ENCODE peak calls at places on chromosomes 2 and 18, in four cellular contexts. One of them, this sample, is unnamed.

GRCh38 chr18:21489119-21489750 is 111.3 kb downstream of the ESCO1 start:
- DNase-seq in A549: peak; percentile 60
- DNase-seq in IMR-90: peak; percentile 66
- DNase-seq in K562: peak; percentile 74
- DNase-seq in this sample: peak; percentile 80

GRCh38 chr2:198004921-198005829 is 200.8 kb downstream of the PLCL1 start:
- DNase-seq in A549: no peak
- DNase-seq in IMR-90: no peak
- DNase-seq in K562: no peak
- DNase-seq in this sample: no peak

GRCh38 chr2:138093455-138093854 is 129.2 kb downstream of the HNMT start:
- DNase-seq in A549: no peak
- DNase-seq in IMR-90: no peak
- DNase-seq in K562: no peak
- DNase-seq in this sample: no peak

GRCh38 chr18:49858309-49859005 is 45.1 kb upstream of the ACAA2 start:
- DNase-seq in A549: peak; percentile 75
- DNase-seq in IMR-90: peak; percentile 70
- DNase-seq in K562: peak; percentile 64
- DNase-seq in this sample: peak; percentile 68

GRCh38 chr2:145136702-145137101 is 616.8 kb upstream of the ZEB2 start:
- DNase-seq in A549: no peak
- DNase-seq in IMR-90: no peak
- DNase-seq in K562: no peak
- DNase-seq in this sample: no peak

GRCh38 chr2:215900203-215900611 is 113.1 kb downstream of the MREG start:
- DNase-seq in A549: peak; percentile 24
- DNase-seq in IMR-90: peak; percentile 37
- DNase-seq in K562: no peak
- DNase-seq in this sample: no peak

GRCh38 chr2:83068706-83069105 is 1390.4 kb downstream of the SUCLG1 start:
- DNase-seq in A549: no peak
- DNase-seq in IMR-90: peak; percentile 40
- DNase-seq in K562: no peak
- DNase-seq in this sample: no peak

GRCh38 chr2:146992057-146992456 is 852.8 kb upstream of the ACVR2A start:
- DNase-seq in A549: no peak
- DNase-seq in IMR-90: peak; percentile 12
- DNase-seq in K562: no peak
- DNase-seq in this sample: no peak

GRCh38 chr2:215870088-215870490 is 143.3 kb downstream of the MREG start:
- DNase-seq in A549: peak; percentile 65
- DNase-seq in IMR-90: peak; percentile 72
- DNase-seq in K562: no peak
- DNase-seq in this sample: no peak

GRCh38 chr2:147135401-147135800 is 709.4 kb upstream of the ACVR2A start:
- DNase-seq in A549: no peak
- DNase-seq in IMR-90: no peak
- DNase-seq in K562: no peak
- DNase-seq in this sample: no peak

GRCh38 chr2:119606674-119607073 is 62.4 kb downstream of the CFAP221 start:
- DNase-seq in A549: no peak
- DNase-seq in IMR-90: no peak
- DNase-seq in K562: no peak
- DNase-seq in this sample: no peak
- TF ChIP-seq BHLHE40 in A549: no peak
- TF ChIP-seq BHLHE40 in IMR-90: no peak
- TF ChIP-seq BHLHE40 in K562: no peak
- TF ChIP-seq BHLHE40 in this sample: no peak

GRCh38 chr18:68121308-68121707 is 593.6 kb downstream of the TMX3 start:
- DNase-seq in A549: peak; percentile 7
- DNase-seq in IMR-90: peak; percentile 0
- DNase-seq in K562: no peak
- DNase-seq in this sample: peak; percentile 3
- TF ChIP-seq BHLHE40 in A549: no peak
- TF ChIP-seq BHLHE40 in IMR-90: no peak
- TF ChIP-seq BHLHE40 in K562: no peak
- TF ChIP-seq BHLHE40 in this sample: no peak

GRCh38 chr18:36493349-36494281 is 196.1 kb downstream of the FHOD3 start:
- DNase-seq in A549: no peak
- DNase-seq in IMR-90: peak; percentile 51
- DNase-seq in K562: no peak
- DNase-seq in this sample: no peak

GRCh38 chr18:36492604-36493329 is 195.3 kb downstream of the FHOD3 start:
- DNase-seq in A549: no peak
- DNase-seq in IMR-90: no peak
- DNase-seq in K562: no peak
- DNase-seq in this sample: no peak

GRCh38 chr18:36499938-36500337 is 202.4 kb downstream of the FHOD3 start:
- DNase-seq in A549: no peak
- DNase-seq in IMR-90: no peak
- DNase-seq in K562: no peak
- DNase-seq in this sample: no peak

GRCh38 chr18:36501100-36501499 is 203.6 kb downstream of the FHOD3 start:
- DNase-seq in A549: no peak
- DNase-seq in IMR-90: no peak
- DNase-seq in K562: no peak
- DNase-seq in this sample: no peak

GRCh38 chr18:36496022-36496421 is 198.5 kb downstream of the FHOD3 start:
- DNase-seq in A549: no peak
- DNase-seq in IMR-90: no peak
- DNase-seq in K562: no peak
- DNase-seq in this sample: no peak
- TF ChIP-seq BHLHE40 in A549: no peak
- TF ChIP-seq BHLHE40 in IMR-90: no peak
- TF ChIP-seq BHLHE40 in K562: no peak
- TF ChIP-seq BHLHE40 in this sample: no peak

GRCh38 chr18:72811047-72811446 is 56.7 kb downstream of the NETO1 start:
- DNase-seq in A549: no peak
- DNase-seq in IMR-90: no peak
- DNase-seq in K562: no peak
- DNase-seq in this sample: no peak
- TF ChIP-seq BHLHE40 in A549: no peak
- TF ChIP-seq BHLHE40 in IMR-90: no peak
- TF ChIP-seq BHLHE40 in K562: no peak
- TF ChIP-seq BHLHE40 in this sample: no peak

DNA sequence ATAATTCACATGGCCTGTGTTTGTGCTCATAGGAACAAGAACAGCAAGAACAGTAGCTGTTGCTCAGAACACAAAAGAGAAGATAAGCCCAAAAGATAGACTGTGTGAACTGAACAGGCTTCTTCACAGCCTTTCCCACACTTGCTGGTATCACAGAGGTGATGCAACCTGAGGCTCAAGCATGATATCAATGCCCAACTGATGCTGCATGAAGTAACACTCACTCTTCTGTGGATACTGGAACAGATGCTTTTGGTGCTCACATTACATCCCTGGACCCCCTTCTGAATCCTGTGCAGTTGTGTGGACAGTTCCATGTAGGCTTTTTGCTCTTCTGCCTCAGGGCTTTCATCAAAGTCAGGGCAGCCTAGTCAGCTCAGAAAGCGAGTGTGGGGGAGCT is 88.4 kb upstream of the RND3 start:
- DNase-seq in A549: no peak
- DNase-seq in IMR-90: peak; percentile 54
- DNase-seq in K562: no peak
- DNase-seq in this sample: no peak
- TF ChIP-seq BHLHE40 in A549: no peak
- TF ChIP-seq BHLHE40 in IMR-90: no peak
- TF ChIP-seq BHLHE40 in K562: no peak
- TF ChIP-seq BHLHE40 in this sample: no peak

DNA sequence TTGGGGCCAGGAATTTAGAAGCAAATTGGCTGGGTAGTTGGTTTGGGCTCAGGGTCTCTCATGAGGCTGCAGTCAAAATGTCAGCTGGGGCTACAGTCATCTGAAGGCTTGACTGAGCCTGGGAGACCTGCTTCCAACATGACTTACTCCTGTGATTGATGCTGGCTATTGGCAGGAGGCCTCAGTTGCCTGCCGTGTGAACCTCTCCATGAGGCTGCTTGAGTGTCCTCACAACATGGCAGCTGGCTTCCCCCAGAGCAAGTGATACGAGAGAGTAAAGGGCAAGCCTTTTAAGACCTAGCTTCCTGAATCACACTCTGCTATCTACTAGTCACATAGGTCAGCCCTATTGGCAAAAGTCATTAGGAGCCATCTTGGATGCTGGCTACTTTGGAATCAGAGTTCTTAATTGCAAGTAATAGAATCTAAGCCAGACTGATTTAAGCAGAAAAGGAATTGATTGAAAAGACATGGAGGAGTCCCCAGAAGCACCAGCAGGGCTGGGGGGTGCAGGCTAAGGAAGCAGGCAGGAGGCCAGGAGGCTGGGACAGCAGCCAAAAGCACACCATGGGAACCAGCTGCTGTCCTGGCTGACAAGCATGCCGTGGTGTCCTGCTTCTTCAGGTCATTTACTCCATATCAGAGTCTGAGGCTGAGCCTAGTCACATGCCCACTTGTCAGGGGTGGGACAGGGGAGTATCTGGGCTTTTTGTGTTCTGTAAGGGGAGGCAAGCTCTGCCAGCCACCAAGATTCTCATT is 7.8 kb upstream of the GIGYF2 start:
- DNase-seq in A549: no peak
- DNase-seq in IMR-90: peak; percentile 40
- DNase-seq in K562: no peak
- DNase-seq in this sample: no peak
- TF ChIP-seq BHLHE40 in A549: no peak
- TF ChIP-seq BHLHE40 in IMR-90: no peak
- TF ChIP-seq BHLHE40 in K562: no peak
- TF ChIP-seq BHLHE40 in this sample: no peak

GRCh38 chr2:161171595-161171929 is 11.3 kb downstream of the TANK start:
- DNase-seq in A549: no peak
- DNase-seq in IMR-90: no peak
- DNase-seq in K562: peak; percentile 22
- DNase-seq in this sample: no peak

GRCh38 chr2:161170917-161171594 is 10.8 kb downstream of the TANK start:
- DNase-seq in A549: no peak
- DNase-seq in IMR-90: no peak
- DNase-seq in K562: no peak
- DNase-seq in this sample: no peak

GRCh38 chr2:161173541-161174194 is 13.4 kb downstream of the TANK start:
- DNase-seq in A549: no peak
- DNase-seq in IMR-90: no peak
- DNase-seq in K562: no peak
- DNase-seq in this sample: no peak

GRCh38 chr2:161170377-161170776 is 10.1 kb downstream of the TANK start:
- DNase-seq in A549: no peak
- DNase-seq in IMR-90: peak; percentile 12
- DNase-seq in K562: no peak
- DNase-seq in this sample: no peak

GRCh38 chr2:161172901-161173540 is 12.8 kb downstream of the TANK start:
- DNase-seq in A549: no peak
- DNase-seq in IMR-90: no peak
- DNase-seq in K562: peak; percentile 90
- DNase-seq in this sample: no peak
- TF ChIP-seq BHLHE40 in A549: no peak
- TF ChIP-seq BHLHE40 in IMR-90: no peak
- TF ChIP-seq BHLHE40 in K562: no peak
- TF ChIP-seq BHLHE40 in this sample: no peak

DNA sequence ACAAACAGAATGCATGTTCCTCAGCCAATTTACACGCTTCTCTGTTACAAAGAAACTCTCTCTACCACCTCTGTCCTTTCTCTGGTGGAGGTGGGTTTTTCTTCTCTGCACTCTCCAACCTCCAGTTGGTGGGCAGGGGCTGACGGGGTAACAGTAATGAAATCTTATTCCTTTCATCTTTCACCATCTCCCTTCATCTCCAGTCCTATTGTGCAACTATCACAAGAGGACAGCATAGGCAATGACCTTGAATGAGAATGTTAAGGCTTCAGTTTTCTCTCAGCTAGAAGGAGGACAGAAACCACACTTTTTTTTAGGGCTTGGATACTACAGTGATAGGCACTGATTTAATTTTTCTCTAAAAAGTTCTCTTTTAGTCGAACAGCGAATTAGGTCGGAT is 81.7 kb upstream of the NEUROD1 start:
- DNase-seq in A549: no peak
- DNase-seq in IMR-90: no peak
- DNase-seq in K562: no peak
- DNase-seq in this sample: no peak
- TF ChIP-seq BHLHE40 in A549: no peak
- TF ChIP-seq BHLHE40 in IMR-90: no peak
- TF ChIP-seq BHLHE40 in K562: no peak
- TF ChIP-seq BHLHE40 in this sample: no peak

This sample was measured in HEK293T.